ENCODE peak calls at places on chromosomes 4 and X, in four cellular contexts. M is HS-5, R is HuH-7.5, G is HEK293T. S is an unnamed sample.

GRCh38 chr4:84499065-84499982 is at the start of gene NKX6-1:
- DNase-seq in R (no peak), M (peak), G (peak), S (peak)

GRCh38 chr4:54281060-54281781 is 52.1 kb downstream of the PDGFRA start:
- DNase-seq in M (peak), R (no peak), G (no peak), S (peak)

GRCh38 chr4:152729466-152729865 is 49.7 kb upstream of the TMEM154 start:
- DNase-seq in G (no peak), R (no peak), M (peak), S (peak)

GRCh38 chrX:129600981-129601424 is 53.8 kb downstream of the APLN start:
- DNase-seq in G (peak), R (no peak), M (no peak), S (peak)

GRCh38 chr4:112170451-112170993 is 25.3 kb downstream of the FAM241A start:
- DNase-seq in R (no peak), M (peak), G (no peak), S (peak)

GRCh38 chrX:1231850-1232505 is 19.5 kb upstream of the CRLF2 start:
- DNase-seq in G (no peak), M (no peak), R (no peak), S (no peak)

GRCh38 chrX:120549483-120550452 is 11.0 kb downstream of the CUL4B start:
- DNase-seq in M (peak), G (no peak), R (no peak), S (peak)

GRCh38 chrX:13923289-13923688 is 106.4 kb upstream of the GPM6B start:
- DNase-seq in R (no peak), M (no peak), G (no peak), S (no peak)

GRCh38 chrX:131617182-131617581 is 73.3 kb downstream of the OR13H1 start:
- DNase-seq in M (peak), G (no peak), R (no peak), S (peak)

GRCh38 chrX:69556094-69557011 is 52.2 kb downstream of the NALF2 start:
- DNase-seq in R (no peak), M (no peak), G (peak), S (no peak)

GRCh38 chr4:86401826-86402225 is 42.0 kb upstream of the MAPK10 start:
- DNase-seq in G (no peak), M (no peak), R (no peak), S (peak)

GRCh38 chr4:185004562-185005208 is 13.6 kb upstream of the HELT start:
- DNase-seq in R (no peak), G (no peak), M (no peak), S (no peak)

GRCh38 chrX:16788477-16788876 is 2.2 kb downstream of the TXLNG start:
- DNase-seq in M (no peak), R (no peak), G (no peak), S (peak)

GRCh38 chrX:9562851-9563250 is 98.0 kb downstream of the TBL1X start:
- DNase-seq in R (no peak), G (no peak), M (peak), S (peak)

S was measured in GM23248.